ENCODE peak calls at places on chromosomes 6 and 20, in four cellular contexts. Z is stimulated activated CD8-positive, alpha-beta memory T cell treated with anti-CD3 and anti-CD28 coated beads, Interleukin-4, amount 100 ng/mL, for 1 hour; V is stromal cell of bone marrow; R is AG08395. O is an unnamed sample.

GRCh38 chr6:39339111-39339510 is 16.6 kb upstream of the KCNK16 start:
- DNase-seq in Z (no peak), V (no peak), R (no peak), O (no peak)

GRCh38 chr6:108133594-108134179 is 32.1 kb upstream of the NR2E1 start:
- DNase-seq in Z (no peak), V (no peak), R (peak), O (peak)

GRCh38 chr6:55980627-55981211 is 105.3 kb upstream of the BMP5 start:
- DNase-seq in Z (no peak), V (no peak), R (peak), O (peak)

GRCh38 chr6:152697634-152698033 is at the start of gene MYCT1:
- DNase-seq in Z (no peak), V (no peak), R (no peak), O (no peak)

GRCh38 chr6:88982720-88983119 is 19.3 kb upstream of the RNGTT start:
- DNase-seq in Z (no peak), V (peak), R (peak), O (peak)

GRCh38 chr6:135161411-135161810 is 19.7 kb upstream of the MYB start:
- DNase-seq in Z (no peak), V (no peak), R (no peak), O (no peak)

GRCh38 chr6:162108041-162108440 is 619.5 kb downstream of the PRKN start:
- DNase-seq in Z (no peak), V (no peak), R (no peak), O (no peak)

GRCh38 chr6:11653028-11653583 is 115.6 kb downstream of the TMEM170B start:
- DNase-seq in Z (no peak), V (peak), R (peak), O (peak)

GRCh38 chr6:17986656-17987575 is 519 bp downstream of the KIF13A start:
- DNase-seq in Z (no peak), V (no peak), R (peak), O (peak)

GRCh38 chr6:143734641-143735063 is 56.9 kb downstream of the PHACTR2 start:
- DNase-seq in Z (no peak), V (no peak), R (no peak), O (no peak)

GRCh38 chr20:62416651-62417637 is 9.9 kb upstream of the CABLES2 start:
- DNase-seq in Z (no peak), V (no peak), R (no peak), O (no peak)

GRCh38 chr6:33577718-33578117 is 2.4 kb downstream of the BAK1 start:
- DNase-seq in Z (no peak), V (no peak), R (no peak), O (no peak)

GRCh38 chr20:1800777-1801176 is 94.4 kb upstream of the SIRPA start:
- DNase-seq in Z (no peak), V (no peak), R (no peak), O (no peak)

GRCh38 chr6:159577564-159577963 is 115.5 kb downstream of the SOD2 start:
- DNase-seq in Z (no peak), V (peak), R (no peak), O (peak)

GRCh38 chr6:10316327-10316726 is 98.5 kb downstream of the TFAP2A start:
- DNase-seq in Z (no peak), V (no peak), R (peak), O (no peak)

GRCh38 chr6:183668-184067 is 108.6 kb upstream of the DUSP22 start:
- DNase-seq in Z (no peak), V (no peak), R (no peak), O (no peak)

GRCh38 chr20:15603501-15603900 is 969.7 kb downstream of the KIF16B start:
- DNase-seq in Z (no peak), V (no peak), R (no peak), O (no peak)

GRCh38 chr6:121666809-121667208 is 231.4 kb downstream of the GJA1 start:
- DNase-seq in Z (no peak), V (peak), R (peak), O (peak)

GRCh38 chr6:16723833-16724232 is 37.4 kb downstream of the ATXN1 start:
- DNase-seq in Z (no peak), V (peak), R (peak), O (peak)

GRCh38 chr20:47809561-47809960 is 24.3 kb upstream of the SULF2 start:
- DNase-seq in Z (no peak), V (no peak), R (no peak), O (no peak)

GRCh38 chr6:166241974-166242373 is 66.2 kb downstream of the PRR18 start:
- DNase-seq in Z (no peak), V (no peak), R (no peak), O (no peak)

GRCh38 chr6:159151266-159151855 is 17.8 kb upstream of the FNDC1 start:
- DNase-seq in Z (no peak), V (peak), R (peak), O (peak)

GRCh38 chr20:34062651-34063482 is 49.2 kb downstream of the EIF2S2 start:
- DNase-seq in Z (no peak), V (no peak), R (peak), O (no peak)

GRCh38 chr20:24662756-24663399 is 193.4 kb downstream of the SYNDIG1 start:
- DNase-seq in Z (no peak), V (no peak), R (peak), O (peak)

GRCh38 chr20:23061713-23062561 is 12.5 kb upstream of the THBD start:
- DNase-seq in Z (no peak), V (peak), R (peak), O (peak)

GRCh38 chr20:10672579-10673127 is 1.1 kb downstream of the JAG1 start:
- DNase-seq in Z (no peak), V (no peak), R (peak), O (peak)

GRCh38 chr6:31622678-31623077 is 2.2 kb downstream of the PRRC2A start:
- DNase-seq in Z (no peak), V (no peak), R (no peak), O (no peak)

GRCh38 chr20:17024513-17025105 is 202.2 kb upstream of the PCSK2 start:
- DNase-seq in Z (no peak), V (no peak), R (peak), O (no peak)

GRCh38 chr6:139732451-139732850 is 358.0 kb upstream of the CITED2 start:
- DNase-seq in Z (no peak), V (no peak), R (peak), O (peak)

GRCh38 chr20:48238326-48238725 is 453.0 kb upstream of the SULF2 start:
- DNase-seq in Z (no peak), V (peak), R (peak), O (no peak)

GRCh38 chr20:34375977-34376430 is 12.9 kb downstream of the ITCH start:
- DNase-seq in Z (no peak), V (no peak), R (no peak), O (no peak)

GRCh38 chr6:13411484-13411883 is 75.9 kb downstream of the GFOD1 start:
- DNase-seq in Z (no peak), V (no peak), R (no peak), O (no peak)

GRCh38 chr6:21559238-21559637 is 34.3 kb upstream of the SOX4 start:
- DNase-seq in Z (no peak), V (no peak), R (no peak), O (no peak)

GRCh38 chr20:49987015-49987867 is 4.5 kb downstream of the SNAI1 start:
- DNase-seq in Z (no peak), V (no peak), R (peak), O (no peak)

GRCh38 chr6:148221580-148221979 is 121.1 kb upstream of the SASH1 start:
- DNase-seq in Z (no peak), V (no peak), R (no peak), O (no peak)

GRCh38 chr20:6590891-6591679 is 176.4 kb upstream of the BMP2 start:
- DNase-seq in Z (no peak), V (peak), R (peak), O (peak)

GRCh38 chr6:37209461-37210205 is 39.7 kb downstream of the PIM1 start:
- DNase-seq in Z (no peak), V (no peak), R (no peak), O (no peak)

GRCh38 chr20:53706511-53707031 is 112.9 kb upstream of the ZNF217 start:
- DNase-seq in Z (peak), V (peak), R (peak), O (peak)